ENCODE peak calls at places on chromosomes 4 and X, in six cellular contexts. One of them, this sample, is unnamed.

GRCh38 chr4:104591505-104591904 is 96.8 kb upstream of the CXXC4 start:
- DNase-seq in mesendoderm: peak
- DNase-seq in mesenchymal stem cell: peak
- DNase-seq in H9: peak
- DNase-seq in IMR-90: no peak
- DNase-seq in H1: peak
- DNase-seq in this sample: peak

GRCh38 chr4:3365871-3366842 is 73.3 kb downstream of the RGS12 start:
- DNase-seq in H1: no peak
- DNase-seq in H9: no peak
- DNase-seq in mesendoderm: no peak
- DNase-seq in mesenchymal stem cell: no peak
- DNase-seq in IMR-90: no peak
- DNase-seq in this sample: no peak

GRCh38 chr4:10816571-10816970 is 132.0 kb upstream of the CLNK start:
- DNase-seq in mesenchymal stem cell: no peak
- DNase-seq in IMR-90: no peak
- DNase-seq in mesendoderm: no peak
- DNase-seq in H1: no peak
- DNase-seq in H9: no peak
- DNase-seq in this sample: no peak

GRCh38 chrX:71099736-71100135 is 4.1 kb downstream of the FOXO4 start:
- DNase-seq in mesendoderm: peak
- DNase-seq in mesenchymal stem cell: no peak
- DNase-seq in H1: peak
- DNase-seq in IMR-90: no peak
- DNase-seq in H9: peak
- DNase-seq in this sample: no peak

GRCh38 chr4:77959566-77960338 is 97.1 kb downstream of the MRPL1 start:
- DNase-seq in mesendoderm: peak
- DNase-seq in H9: no peak
- DNase-seq in mesenchymal stem cell: peak
- DNase-seq in H1: no peak
- DNase-seq in IMR-90: peak
- DNase-seq in this sample: peak

GRCh38 chr4:33998204-33998603 is 2246.1 kb downstream of the ARAP2 start:
- DNase-seq in H1: no peak
- DNase-seq in mesendoderm: peak
- DNase-seq in IMR-90: no peak
- DNase-seq in mesenchymal stem cell: no peak
- DNase-seq in H9: no peak
- DNase-seq in this sample: peak

GRCh38 chr4:73236151-73236550 is 22.4 kb downstream of the ANKRD17 start:
- DNase-seq in mesenchymal stem cell: no peak
- DNase-seq in mesendoderm: no peak
- DNase-seq in H1: no peak
- DNase-seq in IMR-90: no peak
- DNase-seq in H9: no peak
- DNase-seq in this sample: no peak

GRCh38 chrX:140318306-140318705 is 186.6 kb downstream of the SOX3 start:
- DNase-seq in mesendoderm: peak
- DNase-seq in H1: no peak
- DNase-seq in IMR-90: no peak
- DNase-seq in mesenchymal stem cell: no peak
- DNase-seq in H9: no peak
- DNase-seq in this sample: no peak

GRCh38 chrX:15128838-15129237 is 141.0 kb downstream of the ASB9 start:
- DNase-seq in mesendoderm: no peak
- DNase-seq in H9: no peak
- DNase-seq in H1: no peak
- DNase-seq in mesenchymal stem cell: no peak
- DNase-seq in IMR-90: no peak
- DNase-seq in this sample: no peak

GRCh38 chr4:31370866-31371465 is 650.8 kb downstream of the PCDH7 start:
- DNase-seq in H1: no peak
- DNase-seq in mesendoderm: peak
- DNase-seq in H9: no peak
- DNase-seq in IMR-90: peak
- DNase-seq in mesenchymal stem cell: peak
- DNase-seq in this sample: peak

GRCh38 chr4:15436515-15436914 is 8.7 kb downstream of the C1QTNF7 start:
- DNase-seq in H9: no peak
- DNase-seq in H1: no peak
- DNase-seq in IMR-90: peak
- DNase-seq in mesendoderm: no peak
- DNase-seq in mesenchymal stem cell: peak
- DNase-seq in this sample: no peak

GRCh38 chrX:55028040-55028439 is 2.7 kb downstream of the ALAS2 start:
- DNase-seq in mesendoderm: no peak
- DNase-seq in H1: no peak
- DNase-seq in IMR-90: no peak
- DNase-seq in mesenchymal stem cell: no peak
- DNase-seq in H9: no peak
- DNase-seq in this sample: no peak

GRCh38 chrX:69262036-69262905 is 97.0 kb upstream of the PJA1 start:
- DNase-seq in mesenchymal stem cell: peak
- DNase-seq in mesendoderm: no peak
- DNase-seq in H9: no peak
- DNase-seq in H1: no peak
- DNase-seq in IMR-90: peak
- DNase-seq in this sample: no peak

GRCh38 chrX:119062750-119063374 is 9.9 kb upstream of the CT47C1 start:
- DNase-seq in H1: no peak
- DNase-seq in H9: no peak
- DNase-seq in IMR-90: peak
- DNase-seq in mesendoderm: peak
- DNase-seq in mesenchymal stem cell: no peak
- DNase-seq in this sample: peak

GRCh38 chr4:139773560-139774318 is 108.1 kb downstream of the MGST2 start:
- DNase-seq in IMR-90: no peak
- DNase-seq in mesendoderm: no peak
- DNase-seq in H9: no peak
- DNase-seq in H1: no peak
- DNase-seq in mesenchymal stem cell: no peak
- DNase-seq in this sample: no peak

GRCh38 chrX:36963852-36964251 is 44.3 kb upstream of the FAM47C start:
- DNase-seq in mesenchymal stem cell: no peak
- DNase-seq in H1: no peak
- DNase-seq in H9: no peak
- DNase-seq in IMR-90: no peak
- DNase-seq in mesendoderm: no peak
- DNase-seq in this sample: no peak

GRCh38 chr4:10506077-10506476 is 48.9 kb upstream of the ZNF518B start:
- DNase-seq in H9: no peak
- DNase-seq in mesendoderm: no peak
- DNase-seq in mesenchymal stem cell: no peak
- DNase-seq in IMR-90: no peak
- DNase-seq in H1: no peak
- DNase-seq in this sample: no peak

GRCh38 chr4:32199639-32200038 is 1479.5 kb downstream of the PCDH7 start:
- DNase-seq in H1: no peak
- DNase-seq in mesenchymal stem cell: no peak
- DNase-seq in mesendoderm: no peak
- DNase-seq in IMR-90: no peak
- DNase-seq in H9: no peak
- DNase-seq in this sample: no peak

GRCh38 chrX:153723351-153724251 is 586 bp downstream of the BCAP31 start:
- DNase-seq in H9: peak
- DNase-seq in mesendoderm: peak
- DNase-seq in mesenchymal stem cell: peak
- DNase-seq in H1: no peak
- DNase-seq in IMR-90: peak
- DNase-seq in this sample: peak

GRCh38 chr4:3417448-3417847 is 24.3 kb upstream of the HGFAC start:
- DNase-seq in H9: peak
- DNase-seq in H1: no peak
- DNase-seq in mesenchymal stem cell: no peak
- DNase-seq in mesendoderm: no peak
- DNase-seq in IMR-90: no peak
- DNase-seq in this sample: no peak

GRCh38 chrX:80335062-80335830 is 85.0 kb upstream of the TENT5D start:
- DNase-seq in H9: peak
- DNase-seq in H1: no peak
- DNase-seq in IMR-90: no peak
- DNase-seq in mesendoderm: peak
- DNase-seq in mesenchymal stem cell: peak
- DNase-seq in this sample: peak

GRCh38 chrX:103918050-103918449 is 44.4 kb upstream of the TMSB15B start:
- DNase-seq in mesendoderm: peak
- DNase-seq in mesenchymal stem cell: peak
- DNase-seq in H9: peak
- DNase-seq in IMR-90: peak
- DNase-seq in H1: no peak
- DNase-seq in this sample: peak

GRCh38 chr4:95044204-95044848 is 286.6 kb downstream of the BMPR1B start:
- DNase-seq in mesendoderm: peak
- DNase-seq in H1: no peak
- DNase-seq in IMR-90: no peak
- DNase-seq in mesenchymal stem cell: no peak
- DNase-seq in H9: no peak
- DNase-seq in this sample: peak

GRCh38 chrX:40262641-40263560 is 165.1 kb upstream of the BCOR start:
- DNase-seq in H9: no peak
- DNase-seq in IMR-90: peak
- DNase-seq in mesendoderm: peak
- DNase-seq in mesenchymal stem cell: peak
- DNase-seq in H1: no peak
- DNase-seq in this sample: no peak

GRCh38 chr4:80526697-80527096 is 191.2 kb downstream of the CFAP299 start:
- DNase-seq in H9: no peak
- DNase-seq in IMR-90: no peak
- DNase-seq in mesendoderm: no peak
- DNase-seq in mesenchymal stem cell: no peak
- DNase-seq in H1: no peak
- DNase-seq in this sample: no peak

DNA sequence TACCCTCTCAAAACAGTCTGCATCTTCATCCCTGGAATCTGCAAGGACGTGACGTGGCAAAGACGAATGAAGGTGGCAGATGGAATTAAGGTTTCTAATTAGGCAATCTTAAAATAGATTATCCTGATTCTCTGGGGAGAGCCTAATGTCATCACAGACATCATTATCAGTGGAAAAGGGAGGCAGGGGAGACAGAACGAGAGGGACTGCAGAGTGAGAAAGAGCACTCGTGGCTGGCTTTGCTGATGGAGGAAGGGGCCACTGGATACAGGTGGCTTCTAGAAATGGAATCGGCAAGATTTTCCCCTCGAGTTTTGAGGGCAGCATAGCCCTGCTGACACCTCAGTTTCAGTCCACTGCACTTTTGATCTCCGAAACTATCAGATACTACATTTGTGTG is 110.6 kb downstream of the ASMT start:
- DNase-seq in H1: no peak
- DNase-seq in mesendoderm: no peak
- DNase-seq in H9: no peak
- DNase-seq in IMR-90: no peak
- DNase-seq in mesenchymal stem cell: no peak
- DNase-seq in this sample: no peak
- H2AK5ac ChIP-seq in H1: no peak
- H2AK5ac ChIP-seq in mesendoderm: no peak
- H2AK5ac ChIP-seq in H9: no peak
- H2AK5ac ChIP-seq in IMR-90: no peak
- H2AK5ac ChIP-seq in mesenchymal stem cell: no peak
- H2AK5ac ChIP-seq in this sample: no peak

GRCh38 chr4:1347410-1347864 is 429 bp downstream of the UVSSA start:
- DNase-seq in H1: no peak
- DNase-seq in IMR-90: peak
- DNase-seq in H9: peak
- DNase-seq in mesendoderm: peak
- DNase-seq in mesenchymal stem cell: peak
- DNase-seq in this sample: peak
- H2BK5ac ChIP-seq in H1: peak
- H2BK5ac ChIP-seq in IMR-90: peak
- H2BK5ac ChIP-seq in H9: no peak
- H2BK5ac ChIP-seq in mesendoderm: peak
- H2BK5ac ChIP-seq in mesenchymal stem cell: peak
- H2BK5ac ChIP-seq in this sample: no peak

GRCh38 chrX:9862953-9863352 is 76.7 kb downstream of the SHROOM2 start:
- DNase-seq in H1: no peak
- DNase-seq in H9: no peak
- DNase-seq in mesendoderm: no peak
- DNase-seq in mesenchymal stem cell: no peak
- DNase-seq in IMR-90: no peak
- DNase-seq in this sample: no peak
- H2AK5ac ChIP-seq in H1: no peak
- H2AK5ac ChIP-seq in H9: no peak
- H2AK5ac ChIP-seq in mesendoderm: no peak
- H2AK5ac ChIP-seq in mesenchymal stem cell: no peak
- H2AK5ac ChIP-seq in IMR-90: no peak
- H2AK5ac ChIP-seq in this sample: no peak

DNA sequence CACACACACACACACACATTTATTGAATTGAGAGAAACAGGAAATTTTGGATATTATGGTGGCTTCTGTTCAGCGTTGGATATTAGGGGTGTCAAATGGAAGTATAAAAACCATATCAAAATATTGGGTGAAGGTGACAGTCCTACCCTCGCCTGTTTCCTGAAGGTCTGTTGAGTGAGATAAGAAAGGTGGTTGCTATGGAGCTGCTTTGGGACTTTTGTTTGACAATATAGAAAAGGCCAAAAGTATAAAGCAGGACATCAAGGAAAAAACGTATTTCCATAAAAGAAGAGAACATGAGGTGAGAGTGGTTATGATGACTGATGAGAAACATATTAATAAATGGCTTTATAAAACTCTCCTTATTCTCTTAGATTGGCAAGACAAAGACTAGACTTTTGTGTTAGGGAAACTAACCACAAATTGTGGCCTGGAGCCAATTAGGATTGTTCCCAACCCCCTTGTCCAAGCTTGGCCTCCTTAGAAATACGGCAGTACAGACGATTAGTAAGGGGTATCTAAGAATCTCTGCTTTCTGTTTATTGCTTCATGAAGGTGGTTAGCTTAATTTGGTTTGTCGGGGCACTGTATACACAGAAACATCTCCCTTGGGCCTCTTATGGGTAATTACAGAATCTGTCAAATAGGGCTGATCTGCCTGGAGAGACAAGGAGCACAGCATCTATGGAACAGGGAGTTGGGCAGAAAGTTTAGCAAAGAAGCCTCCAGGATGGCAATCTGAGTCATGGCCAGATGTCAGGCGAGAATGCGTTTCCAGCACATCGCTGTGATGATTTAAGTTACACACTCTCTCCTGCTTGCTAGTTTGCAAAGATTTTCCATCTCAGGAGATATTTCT is 198.0 kb downstream of the CBR4 start:
- DNase-seq in mesenchymal stem cell: peak
- DNase-seq in mesendoderm: no peak
- DNase-seq in H9: no peak
- DNase-seq in H1: no peak
- DNase-seq in IMR-90: peak
- DNase-seq in this sample: no peak
- H2BK5ac ChIP-seq in mesenchymal stem cell: no peak
- H2BK5ac ChIP-seq in mesendoderm: no peak
- H2BK5ac ChIP-seq in H9: no peak
- H2BK5ac ChIP-seq in H1: no peak
- H2BK5ac ChIP-seq in IMR-90: peak
- H2BK5ac ChIP-seq in this sample: no peak

This sample was measured in neuronal stem cell.